ENCODE peak calls at places on chromosomes 12 and 14, in five cellular contexts. T is stimulated activated CD4-positive, alpha-beta T cell treated with anti-CD3 and anti-CD28 coated beads, TNF-alpha, amount 100 ng/mL, for 24 hours; P is activated gamma-delta T cell; R is T-cell; N is Calu3. J is an unnamed sample.
A peak's percentile ranks its signal among the peaks of the same experiment; 100 is the strongest.

GRCh38 chr12:123105427-123105826 is 45.5 kb downstream of the PITPNM2 start:
- DNase-seq in R (no peak), T (no peak), N (no peak), P (no peak), J (no peak)

GRCh38 chr12:12562016-12562483 is 613 bp downstream of the DUSP16 start:
- DNase-seq in N (no peak), T (peak; percentile 6), P (peak; percentile 30), R (no peak), J (peak; percentile 26)

GRCh38 chr14:99563749-99564129 is 40.3 kb downstream of the CCDC85C start:
- DNase-seq in T (no peak), P (no peak), R (no peak), N (no peak), J (no peak)

GRCh38 chr14:55477680-55478079 is 37.3 kb upstream of the TBPL2 start:
- DNase-seq in N (no peak), R (no peak), T (no peak), P (no peak), J (no peak)

GRCh38 chr14:90714811-90715210 is 101.4 kb downstream of the TTC7B start:
- DNase-seq in R (no peak), P (no peak), N (no peak), T (no peak), J (no peak)

GRCh38 chr12:121260091-121260490 is 36.4 kb downstream of the CAMKK2 start:
- DNase-seq in P (no peak), T (no peak), N (no peak), R (no peak), J (no peak)

GRCh38 chr12:115323223-115323905 is 639.4 kb upstream of the TBX3 start:
- DNase-seq in T (no peak), P (no peak), N (no peak), R (no peak), J (no peak)

GRCh38 chr12:18546399-18546798 is 191.4 kb downstream of the PLCZ1 start:
- DNase-seq in R (no peak), N (no peak), P (no peak), T (no peak), J (no peak)

GRCh38 chr12:119225454-119225853 is 46.7 kb downstream of the HSPB8 start:
- DNase-seq in T (no peak), N (peak; percentile 43), R (no peak), P (no peak), J (no peak)

GRCh38 chr12:83573676-83574075 is 887.0 kb downstream of the TMTC2 start:
- DNase-seq in P (no peak), N (peak; percentile 74), T (no peak), R (no peak), J (no peak)

GRCh38 chr12:62799126-62799736 is 135.7 kb downstream of the PPM1H start:
- DNase-seq in P (no peak), R (peak; percentile 40), N (peak; percentile 83), T (peak; percentile 41), J (peak; percentile 16)

GRCh38 chr14:100303925-100304324 is 2.3 kb downstream of the SLC25A29 start:
- DNase-seq in T (no peak), R (no peak), P (no peak), N (no peak), J (no peak)

GRCh38 chr12:41011939-41012338 is 176.2 kb upstream of the PDZRN4 start:
- DNase-seq in P (no peak), N (no peak), R (no peak), T (no peak), J (no peak)

GRCh38 chr14:20848955-20849570 is 42.1 kb upstream of the RNASE3 start:
- DNase-seq in N (no peak), R (no peak), P (no peak), T (no peak), J (no peak)

GRCh38 chr12:120972870-120973543 is 5.3 kb upstream of the HNF1A start:
- DNase-seq in N (no peak), P (no peak), R (no peak), T (no peak), J (no peak)

GRCh38 chr14:105020815-105021655 is at the start of gene CDCA4:
- DNase-seq in T (peak; percentile 94), R (peak; percentile 97), P (peak; percentile 99), N (peak; percentile 98), J (peak; percentile 96)

GRCh38 chr12:100077367-100077766 is 65.3 kb downstream of the BLTP3B start:
- DNase-seq in P (no peak), R (no peak), T (no peak), N (no peak), J (no peak)

GRCh38 chr14:104820669-104821228 is 19.8 kb downstream of the ZBTB42 start:
- DNase-seq in R (no peak), T (no peak), P (no peak), N (peak; percentile 81), J (no peak)

GRCh38 chr14:81418057-81418790 is 18.1 kb upstream of the STON2 start:
- DNase-seq in T (no peak), R (no peak), N (no peak), P (no peak), J (no peak)

J was measured in T-helper 9 cell.